ENCODE peak calls at places on chromosome 19, in seven cellular contexts. One of them, this sample, is unnamed.

GRCh38 chr19:5047251-5047935 is 78.5 kb downstream of the KDM4B start:
- DNase-seq in progenitor cell of endocrine pancreas: no peak
- DNase-seq in fibroblast of mammary gland: no peak
- DNase-seq in astrocyte of the spinal cord: no peak
- DNase-seq in fibroblast of the aortic adventitia: no peak
- DNase-seq in ascending aorta: no peak
- DNase-seq in HL-60: no peak
- DNase-seq in this sample: no peak

GRCh38 chr19:28313633-28314032 is 899.3 kb downstream of the UQCRFS1 start:
- DNase-seq in progenitor cell of endocrine pancreas: no peak
- DNase-seq in fibroblast of mammary gland: peak; percentile 95
- DNase-seq in astrocyte of the spinal cord: peak; percentile 73
- DNase-seq in fibroblast of the aortic adventitia: peak; percentile 92
- DNase-seq in ascending aorta: no peak
- DNase-seq in HL-60: no peak
- DNase-seq in this sample: no peak

GRCh38 chr19:54415208-54415900 is at the start of gene TTYH1:
- DNase-seq in progenitor cell of endocrine pancreas: peak; percentile 56
- DNase-seq in fibroblast of mammary gland: no peak
- DNase-seq in astrocyte of the spinal cord: no peak
- DNase-seq in fibroblast of the aortic adventitia: no peak
- DNase-seq in ascending aorta: no peak
- DNase-seq in HL-60: no peak
- DNase-seq in this sample: no peak

GRCh38 chr19:10748924-10749434 is 31.1 kb downstream of the DNM2 start:
- DNase-seq in progenitor cell of endocrine pancreas: no peak
- DNase-seq in fibroblast of mammary gland: peak; percentile 46
- DNase-seq in astrocyte of the spinal cord: no peak
- DNase-seq in fibroblast of the aortic adventitia: peak; percentile 70
- DNase-seq in ascending aorta: no peak
- DNase-seq in HL-60: no peak
- DNase-seq in this sample: no peak

GRCh38 chr19:4213116-4213515 is 16.2 kb upstream of the EBI3 start:
- DNase-seq in progenitor cell of endocrine pancreas: no peak
- DNase-seq in fibroblast of mammary gland: no peak
- DNase-seq in astrocyte of the spinal cord: no peak
- DNase-seq in fibroblast of the aortic adventitia: no peak
- DNase-seq in ascending aorta: no peak
- DNase-seq in HL-60: no peak
- DNase-seq in this sample: no peak

GRCh38 chr19:39166571-39167391 is 30.0 kb upstream of the NCCRP1 start:
- DNase-seq in progenitor cell of endocrine pancreas: no peak
- DNase-seq in fibroblast of mammary gland: no peak
- DNase-seq in astrocyte of the spinal cord: no peak
- DNase-seq in fibroblast of the aortic adventitia: no peak
- DNase-seq in ascending aorta: no peak
- DNase-seq in HL-60: no peak
- DNase-seq in this sample: no peak

GRCh38 chr19:49362048-49362925 is at the start of gene TEAD2:
- DNase-seq in progenitor cell of endocrine pancreas: peak; percentile 61
- DNase-seq in fibroblast of mammary gland: peak; percentile 22
- DNase-seq in astrocyte of the spinal cord: peak; percentile 56
- DNase-seq in fibroblast of the aortic adventitia: peak; percentile 31
- DNase-seq in ascending aorta: peak; percentile 85
- DNase-seq in HL-60: no peak
- DNase-seq in this sample: peak; percentile 87

GRCh38 chr19:10662384-10663251 is 8.5 kb downstream of the ILF3 start:
- DNase-seq in progenitor cell of endocrine pancreas: no peak
- DNase-seq in fibroblast of mammary gland: peak; percentile 63
- DNase-seq in astrocyte of the spinal cord: no peak
- DNase-seq in fibroblast of the aortic adventitia: peak; percentile 90
- DNase-seq in ascending aorta: no peak
- DNase-seq in HL-60: no peak
- DNase-seq in this sample: no peak

GRCh38 chr19:38531515-38531914 is 86.2 kb downstream of the MAP4K1 start:
- DNase-seq in progenitor cell of endocrine pancreas: no peak
- DNase-seq in fibroblast of mammary gland: no peak
- DNase-seq in astrocyte of the spinal cord: no peak
- DNase-seq in fibroblast of the aortic adventitia: no peak
- DNase-seq in ascending aorta: no peak
- DNase-seq in HL-60: no peak
- DNase-seq in this sample: no peak

GRCh38 chr19:49639401-49640112 is 386 bp downstream of the RRAS start:
- DNase-seq in progenitor cell of endocrine pancreas: no peak
- DNase-seq in fibroblast of mammary gland: no peak
- DNase-seq in astrocyte of the spinal cord: no peak
- DNase-seq in fibroblast of the aortic adventitia: no peak
- DNase-seq in ascending aorta: no peak
- DNase-seq in HL-60: no peak
- DNase-seq in this sample: no peak

GRCh38 chr19:5718579-5719273 is 1.2 kb downstream of the LONP1 start:
- DNase-seq in progenitor cell of endocrine pancreas: no peak
- DNase-seq in fibroblast of mammary gland: peak; percentile 75
- DNase-seq in astrocyte of the spinal cord: peak; percentile 89
- DNase-seq in fibroblast of the aortic adventitia: peak; percentile 95
- DNase-seq in ascending aorta: no peak
- DNase-seq in HL-60: peak; percentile 81
- DNase-seq in this sample: no peak

GRCh38 chr19:29321116-29321515 is 108.2 kb upstream of the UQCRFS1 start:
- DNase-seq in progenitor cell of endocrine pancreas: no peak
- DNase-seq in fibroblast of mammary gland: no peak
- DNase-seq in astrocyte of the spinal cord: no peak
- DNase-seq in fibroblast of the aortic adventitia: no peak
- DNase-seq in ascending aorta: no peak
- DNase-seq in HL-60: no peak
- DNase-seq in this sample: peak; percentile 53

GRCh38 chr19:31351212-31352193 is 2.3 kb upstream of the TSHZ3 start:
- DNase-seq in progenitor cell of endocrine pancreas: no peak
- DNase-seq in fibroblast of mammary gland: peak; percentile 75
- DNase-seq in astrocyte of the spinal cord: peak; percentile 82
- DNase-seq in fibroblast of the aortic adventitia: peak; percentile 70
- DNase-seq in ascending aorta: no peak
- DNase-seq in HL-60: no peak
- DNase-seq in this sample: no peak

GRCh38 chr19:47729799-47730520 is 15.4 kb upstream of the NOP53 start:
- DNase-seq in progenitor cell of endocrine pancreas: peak; percentile 34
- DNase-seq in fibroblast of mammary gland: peak; percentile 24
- DNase-seq in astrocyte of the spinal cord: no peak
- DNase-seq in fibroblast of the aortic adventitia: no peak
- DNase-seq in ascending aorta: peak; percentile 87
- DNase-seq in HL-60: peak; percentile 48
- DNase-seq in this sample: no peak

GRCh38 chr19:39223703-39224279 is 19.7 kb upstream of the SYCN start:
- DNase-seq in progenitor cell of endocrine pancreas: no peak
- DNase-seq in fibroblast of mammary gland: peak; percentile 26
- DNase-seq in astrocyte of the spinal cord: peak; percentile 13
- DNase-seq in fibroblast of the aortic adventitia: peak; percentile 20
- DNase-seq in ascending aorta: no peak
- DNase-seq in HL-60: no peak
- DNase-seq in this sample: no peak

GRCh38 chr19:54905908-54906511 is at the start of gene NCR1:
- DNase-seq in progenitor cell of endocrine pancreas: no peak
- DNase-seq in fibroblast of mammary gland: no peak
- DNase-seq in astrocyte of the spinal cord: no peak
- DNase-seq in fibroblast of the aortic adventitia: no peak
- DNase-seq in ascending aorta: no peak
- DNase-seq in HL-60: no peak
- DNase-seq in this sample: no peak

GRCh38 chr19:18768997-18769891 is 21.9 kb downstream of the COMP start:
- DNase-seq in progenitor cell of endocrine pancreas: no peak
- DNase-seq in fibroblast of mammary gland: no peak
- DNase-seq in astrocyte of the spinal cord: no peak
- DNase-seq in fibroblast of the aortic adventitia: no peak
- DNase-seq in ascending aorta: no peak
- DNase-seq in HL-60: no peak
- DNase-seq in this sample: no peak

GRCh38 chr19:11355160-11356073 is at the start of gene PLPPR2:
- DNase-seq in progenitor cell of endocrine pancreas: peak; percentile 77
- DNase-seq in fibroblast of mammary gland: peak; percentile 78
- DNase-seq in astrocyte of the spinal cord: peak; percentile 91
- DNase-seq in fibroblast of the aortic adventitia: peak; percentile 79
- DNase-seq in ascending aorta: peak; percentile 98
- DNase-seq in HL-60: peak; percentile 78
- DNase-seq in this sample: peak; percentile 96

GRCh38 chr19:2382530-2383222 is 22.6 kb downstream of the TMPRSS9 start:
- DNase-seq in progenitor cell of endocrine pancreas: no peak
- DNase-seq in fibroblast of mammary gland: no peak
- DNase-seq in astrocyte of the spinal cord: no peak
- DNase-seq in fibroblast of the aortic adventitia: no peak
- DNase-seq in ascending aorta: no peak
- DNase-seq in HL-60: no peak
- DNase-seq in this sample: no peak

GRCh38 chr19:19451429-19452240 is 46.2 kb downstream of the GATAD2A start:
- DNase-seq in progenitor cell of endocrine pancreas: no peak
- DNase-seq in fibroblast of mammary gland: peak; percentile 23
- DNase-seq in astrocyte of the spinal cord: no peak
- DNase-seq in fibroblast of the aortic adventitia: no peak
- DNase-seq in ascending aorta: no peak
- DNase-seq in HL-60: no peak
- DNase-seq in this sample: no peak

GRCh38 chr19:49151339-49152217 is 3.6 kb downstream of the HRC start:
- DNase-seq in progenitor cell of endocrine pancreas: peak; percentile 62
- DNase-seq in fibroblast of mammary gland: peak; percentile 23
- DNase-seq in astrocyte of the spinal cord: no peak
- DNase-seq in fibroblast of the aortic adventitia: peak; percentile 28
- DNase-seq in ascending aorta: peak; percentile 80
- DNase-seq in HL-60: no peak
- DNase-seq in this sample: no peak

GRCh38 chr19:41205995-41206394 is 13.0 kb downstream of the CYP2S1 start:
- DNase-seq in progenitor cell of endocrine pancreas: no peak
- DNase-seq in fibroblast of mammary gland: peak; percentile 50
- DNase-seq in astrocyte of the spinal cord: no peak
- DNase-seq in fibroblast of the aortic adventitia: no peak
- DNase-seq in ascending aorta: no peak
- DNase-seq in HL-60: no peak
- DNase-seq in this sample: no peak
- TF ChIP-seq CTCF in progenitor cell of endocrine pancreas: no peak
- TF ChIP-seq CTCF in fibroblast of mammary gland: no peak
- TF ChIP-seq CTCF in astrocyte of the spinal cord: no peak
- TF ChIP-seq CTCF in fibroblast of the aortic adventitia: no peak
- TF ChIP-seq CTCF in ascending aorta: no peak
- TF ChIP-seq CTCF in HL-60: no peak
- TF ChIP-seq CTCF in this sample: no peak

GRCh38 chr19:33998739-33999345 is 173.5 kb upstream of the LSM14A start:
- DNase-seq in progenitor cell of endocrine pancreas: no peak
- DNase-seq in fibroblast of mammary gland: peak; percentile 11
- DNase-seq in astrocyte of the spinal cord: peak; percentile 7
- DNase-seq in fibroblast of the aortic adventitia: peak; percentile 23
- DNase-seq in ascending aorta: no peak
- DNase-seq in HL-60: no peak
- DNase-seq in this sample: no peak
- TF ChIP-seq CTCF in progenitor cell of endocrine pancreas: peak; percentile 37
- TF ChIP-seq CTCF in fibroblast of mammary gland: peak; percentile 35
- TF ChIP-seq CTCF in astrocyte of the spinal cord: peak; percentile 17
- TF ChIP-seq CTCF in fibroblast of the aortic adventitia: peak; percentile 31
- TF ChIP-seq CTCF in ascending aorta: no peak
- TF ChIP-seq CTCF in HL-60: peak; percentile 9
- TF ChIP-seq CTCF in this sample: peak; percentile 59

DNA sequence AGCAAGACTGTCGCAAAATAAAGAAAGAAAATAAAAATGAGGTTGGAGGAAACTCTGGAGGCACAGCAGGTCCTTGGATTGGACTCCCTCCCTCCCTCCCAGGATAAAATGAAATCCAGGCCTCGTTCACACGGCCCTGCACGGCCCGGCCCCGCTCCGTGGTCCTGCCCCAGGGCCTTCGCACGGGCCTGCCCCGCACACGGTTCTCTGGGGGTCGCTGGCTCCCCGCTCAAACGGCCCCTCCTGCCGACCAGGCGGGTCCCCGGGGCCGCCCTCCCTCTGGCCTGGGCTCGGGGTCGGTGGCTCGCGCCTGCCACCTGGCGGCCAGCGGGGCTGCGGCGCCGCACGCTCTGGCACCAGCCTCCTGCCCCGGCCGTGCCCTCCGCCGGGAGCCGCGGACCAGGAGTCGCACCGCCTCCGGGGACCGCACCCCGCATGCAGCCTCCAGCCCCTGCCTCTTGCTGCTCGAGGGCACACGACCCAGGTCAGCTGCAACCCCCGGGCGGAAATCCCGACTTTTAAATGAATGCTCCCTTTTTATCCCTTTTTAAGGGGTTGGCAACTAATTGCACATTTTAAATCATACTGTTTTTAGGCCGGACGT is 1.5 kb upstream of the WDR18 start:
- DNase-seq in progenitor cell of endocrine pancreas: peak; percentile 86
- DNase-seq in fibroblast of mammary gland: peak; percentile 35
- DNase-seq in astrocyte of the spinal cord: peak; percentile 47
- DNase-seq in fibroblast of the aortic adventitia: peak; percentile 47
- DNase-seq in ascending aorta: peak; percentile 81
- DNase-seq in HL-60: peak; percentile 55
- DNase-seq in this sample: peak; percentile 93
- TF ChIP-seq CTCF in progenitor cell of endocrine pancreas: peak; percentile 97
- TF ChIP-seq CTCF in fibroblast of mammary gland: no peak
- TF ChIP-seq CTCF in astrocyte of the spinal cord: peak; percentile 58
- TF ChIP-seq CTCF in fibroblast of the aortic adventitia: peak; percentile 51
- TF ChIP-seq CTCF in ascending aorta: peak; percentile 44
- TF ChIP-seq CTCF in HL-60: peak; percentile 25
- TF ChIP-seq CTCF in this sample: peak; percentile 98

GRCh38 chr19:35936738-35937268 is 629 bp downstream of the LRFN3 start:
- DNase-seq in progenitor cell of endocrine pancreas: no peak
- DNase-seq in fibroblast of mammary gland: no peak
- DNase-seq in astrocyte of the spinal cord: no peak
- DNase-seq in fibroblast of the aortic adventitia: no peak
- DNase-seq in ascending aorta: no peak
- DNase-seq in HL-60: no peak
- DNase-seq in this sample: no peak

GRCh38 chr19:35939307-35940077 is 3.3 kb downstream of the LRFN3 start:
- DNase-seq in progenitor cell of endocrine pancreas: no peak
- DNase-seq in fibroblast of mammary gland: no peak
- DNase-seq in astrocyte of the spinal cord: no peak
- DNase-seq in fibroblast of the aortic adventitia: no peak
- DNase-seq in ascending aorta: no peak
- DNase-seq in HL-60: no peak
- DNase-seq in this sample: no peak

GRCh38 chr19:35938282-35939224 is 2.4 kb downstream of the LRFN3 start:
- DNase-seq in progenitor cell of endocrine pancreas: no peak
- DNase-seq in fibroblast of mammary gland: no peak
- DNase-seq in astrocyte of the spinal cord: no peak
- DNase-seq in fibroblast of the aortic adventitia: no peak
- DNase-seq in ascending aorta: no peak
- DNase-seq in HL-60: no peak
- DNase-seq in this sample: no peak

GRCh38 chr19:35937345-35938281 is 1.4 kb downstream of the LRFN3 start:
- DNase-seq in progenitor cell of endocrine pancreas: no peak
- DNase-seq in fibroblast of mammary gland: no peak
- DNase-seq in astrocyte of the spinal cord: no peak
- DNase-seq in fibroblast of the aortic adventitia: no peak
- DNase-seq in ascending aorta: no peak
- DNase-seq in HL-60: no peak
- DNase-seq in this sample: no peak

GRCh38 chr19:35935911-35936737 is at the start of gene LRFN3:
- DNase-seq in progenitor cell of endocrine pancreas: peak; percentile 47
- DNase-seq in fibroblast of mammary gland: peak; percentile 59
- DNase-seq in astrocyte of the spinal cord: peak; percentile 73
- DNase-seq in fibroblast of the aortic adventitia: peak; percentile 58
- DNase-seq in ascending aorta: peak; percentile 85
- DNase-seq in HL-60: no peak
- DNase-seq in this sample: peak; percentile 88
- TF ChIP-seq CTCF in progenitor cell of endocrine pancreas: no peak
- TF ChIP-seq CTCF in fibroblast of mammary gland: no peak
- TF ChIP-seq CTCF in astrocyte of the spinal cord: no peak
- TF ChIP-seq CTCF in fibroblast of the aortic adventitia: no peak
- TF ChIP-seq CTCF in ascending aorta: no peak
- TF ChIP-seq CTCF in HL-60: no peak
- TF ChIP-seq CTCF in this sample: no peak

GRCh38 chr19:46020819-46021125 is 2.1 kb downstream of the PGLYRP1 start:
- DNase-seq in progenitor cell of endocrine pancreas: no peak
- DNase-seq in fibroblast of mammary gland: no peak
- DNase-seq in astrocyte of the spinal cord: no peak
- DNase-seq in fibroblast of the aortic adventitia: no peak
- DNase-seq in ascending aorta: peak; percentile 52
- DNase-seq in HL-60: no peak
- DNase-seq in this sample: no peak
- TF ChIP-seq CTCF in progenitor cell of endocrine pancreas: no peak
- TF ChIP-seq CTCF in fibroblast of mammary gland: no peak
- TF ChIP-seq CTCF in astrocyte of the spinal cord: no peak
- TF ChIP-seq CTCF in fibroblast of the aortic adventitia: no peak
- TF ChIP-seq CTCF in ascending aorta: no peak
- TF ChIP-seq CTCF in HL-60: no peak
- TF ChIP-seq CTCF in this sample: no peak